ENCODE peak calls at places on chromosomes 2 and 18, in six cellular contexts. D is CD4-positive, CD25-positive, alpha-beta regulatory T cell; B is 8988T; M is activated CD8-positive, alpha-beta memory T cell treated with anti-CD3 and anti-CD28 coated beads for 4 hours; N is ecto neural progenitor cell; O is choroid plexus epithelial cell. F is an unnamed sample.

GRCh38 chr18:49459404-49460171 is 857 bp downstream of the DYM start:
- DNase-seq in D (no peak), B (no peak), M (no peak), N (no peak), O (peak), F (no peak)

GRCh38 chr2:157413342-157414035 is 30.4 kb downstream of the CYTIP start:
- DNase-seq in D (peak), B (no peak), M (peak), N (no peak), O (no peak), F (peak)

GRCh38 chr2:108119026-108119425 is 120.7 kb upstream of the SULT1C3 start:
- DNase-seq in D (no peak), B (no peak), M (no peak), N (no peak), O (no peak), F (no peak)

GRCh38 chr18:14089781-14090180 is 42.5 kb downstream of the ZNF519 start:
- DNase-seq in D (no peak), B (no peak), M (no peak), N (no peak), O (no peak), F (no peak)

GRCh38 chr2:11753452-11753885 is 7.0 kb downstream of the LPIN1 start:
- DNase-seq in D (peak), B (no peak), M (no peak), N (no peak), O (no peak), F (no peak)

GRCh38 chr2:88627856-88628568 is 748 bp upstream of the EIF2AK3 start:
- DNase-seq in D (peak), B (peak), M (peak), N (peak), O (peak), F (peak)

GRCh38 chr2:7930800-7931635 is 750.8 kb upstream of the ID2 start:
- DNase-seq in D (no peak), B (no peak), M (no peak), N (no peak), O (peak), F (no peak)

GRCh38 chr2:182259629-182260150 is 167.1 kb downstream of the PDE1A start:
- DNase-seq in D (no peak), B (no peak), M (no peak), N (no peak), O (peak), F (no peak)

GRCh38 chr18:6980363-6980762 is 137.2 kb downstream of the LAMA1 start:
- DNase-seq in D (no peak), B (no peak), M (no peak), N (no peak), O (peak), F (no peak)

GRCh38 chr2:110770696-110771425 is 38.5 kb downstream of the ACOXL start:
- DNase-seq in D (no peak), B (no peak), M (no peak), N (peak), O (peak), F (no peak)

GRCh38 chr2:121063471-121063870 is 221.5 kb downstream of the TFCP2L1 start:
- DNase-seq in D (no peak), B (no peak), M (no peak), N (no peak), O (no peak), F (no peak)

GRCh38 chr2:17576802-17577201 is 36.3 kb downstream of the VSNL1 start:
- DNase-seq in D (no peak), B (no peak), M (no peak), N (no peak), O (no peak), F (no peak)

GRCh38 chr2:177667626-177668025 is 275.1 kb downstream of the AGPS start:
- DNase-seq in D (no peak), B (no peak), M (no peak), N (no peak), O (no peak), F (no peak)

GRCh38 chr2:57881998-57882884 is 164.4 kb upstream of the VRK2 start:
- DNase-seq in D (no peak), B (no peak), M (no peak), N (no peak), O (peak), F (no peak)

GRCh38 chr2:118322381-118322780 is 234.1 kb downstream of the INSIG2 start:
- DNase-seq in D (no peak), B (no peak), M (no peak), N (no peak), O (no peak), F (peak)

GRCh38 chr2:238691596-238692491 is 156.0 kb upstream of the TWIST2 start:
- DNase-seq in D (no peak), B (no peak), M (no peak), N (no peak), O (no peak), F (no peak)

GRCh38 chr18:24918257-24918656 is 433.7 kb downstream of the ZNF521 start:
- DNase-seq in D (no peak), B (no peak), M (no peak), N (no peak), O (no peak), F (no peak)

GRCh38 chr2:190159453-190159852 is 96.9 kb upstream of the MSTN start:
- DNase-seq in D (no peak), B (no peak), M (no peak), N (no peak), O (no peak), F (no peak)

GRCh38 chr18:39215920-39216319 is 1650.3 kb upstream of the CELF4 start:
- DNase-seq in D (no peak), B (no peak), M (no peak), N (no peak), O (no peak), F (no peak)

GRCh38 chr2:130756041-130756720 is 841 bp downstream of the AMER3 start:
- DNase-seq in D (no peak), B (no peak), M (no peak), N (peak), O (peak), F (peak)

GRCh38 chr2:44464437-44464836 is 102.7 kb downstream of the CAMKMT start:
- DNase-seq in D (no peak), B (no peak), M (no peak), N (no peak), O (no peak), F (no peak)

GRCh38 chr2:43745457-43745856 is 28.4 kb upstream of the DYNC2LI1 start:
- DNase-seq in D (no peak), B (no peak), M (no peak), N (no peak), O (peak), F (no peak)

GRCh38 chr2:2747797-2748301 is 416.8 kb upstream of the MYT1L start:
- DNase-seq in D (no peak), B (no peak), M (no peak), N (no peak), O (no peak), F (no peak)

GRCh38 chr2:119282139-119282965 is 58.7 kb downstream of the STEAP3 start:
- DNase-seq in D (no peak), B (no peak), M (no peak), N (no peak), O (no peak), F (no peak)

GRCh38 chr2:99850076-99850710 is 292.2 kb downstream of the AFF3 start:
- DNase-seq in D (no peak), B (no peak), M (no peak), N (no peak), O (no peak), F (no peak)

GRCh38 chr2:164903214-164903613 is 52.1 kb downstream of the SLC38A11 start:
- DNase-seq in D (no peak), B (no peak), M (no peak), N (no peak), O (peak), F (no peak)

GRCh38 chr2:202005272-202005887 is 28.3 kb upstream of the FZD7 start:
- DNase-seq in D (no peak), B (no peak), M (no peak), N (no peak), O (no peak), F (no peak)

GRCh38 chr2:239361311-239361642 is 39.5 kb downstream of the HDAC4 start:
- DNase-seq in D (no peak), B (no peak), M (no peak), N (no peak), O (peak), F (no peak)

GRCh38 chr2:9333591-9334171 is 89.6 kb downstream of the ITGB1BP1 start:
- DNase-seq in D (no peak), B (peak), M (no peak), N (peak), O (peak), F (no peak)

GRCh38 chr2:30780776-30781330 is 26.4 kb downstream of the CAPN13 start:
- DNase-seq in D (no peak), B (no peak), M (no peak), N (peak), O (no peak), F (no peak)

GRCh38 chr2:238127165-238128060 is 11.1 kb upstream of the KLHL30 start:
- DNase-seq in D (no peak), B (no peak), M (no peak), N (no peak), O (peak), F (no peak)

F was measured in Jurkat, Clone E6-1.